ENCODE peak calls at places on chromosomes 6 and 20, in eight cellular contexts. R is HCEC 1CT; J is activated T-helper 2 cell treated with anti-CD3 and anti-CD28 coated beads, Interferon-gamma antibody, Interleukin-2, Interleukin-4, amounts not matched to agents 10 μg/mL and 5 μg/mL and 100 μg/mL, durations not matched to agents 14 hours and 24 hours and 36 hours; H is activated T-helper 1 cell treated with Interleukin-2 at 50 U/mL for 16 hours; D is esophagus muscularis mucosa; T is astrocyte; P is endothelial cell; B is RWPE1. C is an unnamed sample.
A peak's percentile ranks its signal among the peaks of the same experiment; 100 is the strongest.

GRCh38 chr6:29935273-29935955 is 6.9 kb upstream of the HLA-A start:
- DNase-seq in R (no peak), J (no peak), H (no peak), D (no peak), T (no peak), P (no peak), B (no peak), C (no peak)

GRCh38 chr6:160035693-160036330 is 66.9 kb downstream of the IGF2R start:
- DNase-seq in R (no peak), J (no peak), H (no peak), D (peak; percentile 79), T (no peak), P (no peak), B (no peak), C (no peak)

GRCh38 chr6:40352527-40353170 is 234.5 kb downstream of the LRFN2 start:
- DNase-seq in R (no peak), J (no peak), H (no peak), D (peak; percentile 72), T (no peak), P (no peak), B (no peak), C (no peak)

GRCh38 chr6:157909282-157909664 is 72.4 kb upstream of the SYNJ2 start:
- DNase-seq in R (no peak), J (no peak), H (no peak), D (peak; percentile 19), T (no peak), P (no peak), B (no peak), C (no peak)

GRCh38 chr6:7421066-7421465 is 31.5 kb downstream of the RIOK1 start:
- DNase-seq in R (no peak), J (no peak), H (no peak), D (no peak), T (no peak), P (no peak), B (no peak), C (no peak)

GRCh38 chr20:11067359-11067758 is 393.6 kb upstream of the JAG1 start:
- DNase-seq in R (no peak), J (no peak), H (no peak), D (no peak), T (no peak), P (no peak), B (no peak), C (no peak)

GRCh38 chr6:97465877-97466710 is 183.1 kb upstream of the MMS22L start:
- DNase-seq in R (no peak), J (no peak), H (no peak), D (no peak), T (no peak), P (no peak), B (no peak), C (no peak)

GRCh38 chr6:124393536-124393935 is 568.7 kb upstream of the RNF217 start:
- DNase-seq in R (peak; percentile 36), J (no peak), H (no peak), D (no peak), T (peak; percentile 31), P (no peak), B (no peak), C (peak; percentile 15)

GRCh38 chr6:69847507-69847812 is 18.9 kb upstream of the COL19A1 start:
- DNase-seq in R (no peak), J (no peak), H (no peak), D (no peak), T (no peak), P (no peak), B (no peak), C (no peak)

GRCh38 chr20:63696628-63697356 is at the start of gene TNFRSF6B:
- DNase-seq in R (no peak), J (no peak), H (no peak), D (no peak), T (no peak), P (peak; percentile 27), B (no peak), C (no peak)

GRCh38 chr20:10828221-10828620 is 154.4 kb upstream of the JAG1 start:
- DNase-seq in R (no peak), J (no peak), H (no peak), D (no peak), T (no peak), P (no peak), B (no peak), C (peak; percentile 5)

C was measured in LHCN-M2.